ENCODE peak calls at places on chromosome 14, in five cellular contexts. D is K562, W is HepG2, Q is SK-N-SH, A is GM12878. R is an unnamed sample.

GRCh38 chr14:91796622-91797347 is 64.9 kb upstream of the CATSPERB start:
- DNase-seq in A (no peak), D (no peak), W (no peak), Q (no peak), R (no peak)

GRCh38 chr14:65034021-65034420 is 47.3 kb downstream of the FNTB start:
- DNase-seq in W (no peak), Q (no peak), A (no peak), D (no peak), R (no peak)

GRCh38 chr14:58697927-58698641 is 60.3 kb downstream of the DACT1 start:
- DNase-seq in A (no peak), D (no peak), Q (no peak), W (no peak), R (no peak)

GRCh38 chr14:75907722-75908330 is 74.0 kb downstream of the TGFB3 start:
- DNase-seq in A (no peak), D (no peak), W (no peak), Q (no peak), R (no peak)

GRCh38 chr14:71324767-71325272 is 417.6 kb downstream of the PCNX1 start:
- DNase-seq in Q (no peak), D (no peak), A (peak; percentile 89), W (no peak), R (no peak)

GRCh38 chr14:37585101-37585479 is 10.0 kb downstream of the FOXA1 start:
- DNase-seq in A (no peak), D (no peak), W (no peak), Q (no peak), R (no peak)

GRCh38 chr14:24392327-24393098 is 6.3 kb upstream of the NYNRIN start:
- DNase-seq in D (peak; percentile 29), Q (no peak), W (no peak), A (no peak), R (no peak)

GRCh38 chr14:55115433-55115832 is 13.6 kb upstream of the LGALS3 start:
- DNase-seq in W (no peak), Q (no peak), D (no peak), A (no peak), R (no peak)

GRCh38 chr14:59150990-59151389 is 37.5 kb upstream of the DAAM1 start:
- DNase-seq in D (no peak), A (no peak), W (no peak), Q (no peak), R (peak; percentile 31)

GRCh38 chr14:21525995-21526671 is at the start of gene SALL2:
- DNase-seq in Q (peak; percentile 93), A (peak; percentile 21), W (peak; percentile 79), D (peak; percentile 86), R (peak; percentile 43)

GRCh38 chr14:104376202-104377140 is 203.1 kb upstream of the C14orf180 start:
- DNase-seq in Q (no peak), D (no peak), A (no peak), W (no peak), R (no peak)

GRCh38 chr14:55102141-55102547 is 26.9 kb upstream of the LGALS3 start:
- DNase-seq in A (peak; percentile 99), D (no peak), Q (peak; percentile 69), W (peak; percentile 54), R (peak; percentile 80)

GRCh38 chr14:97602438-97603117 is 805.4 kb downstream of the VRK1 start:
- DNase-seq in Q (no peak), D (no peak), A (no peak), W (no peak), R (no peak)

GRCh38 chr14:92728781-92729364 is 19.6 kb downstream of the LGMN start:
- DNase-seq in W (no peak), D (no peak), Q (no peak), A (no peak), R (no peak)

GRCh38 chr14:105045710-105046326 is 19.4 kb downstream of the GPR132 start:
- DNase-seq in D (peak; percentile 88), A (no peak), Q (peak; percentile 97), W (peak; percentile 58), R (peak; percentile 94)

GRCh38 chr14:91580886-91581615 is 70.9 kb upstream of the PPP4R3A start:
- DNase-seq in W (no peak), D (no peak), Q (no peak), A (no peak), R (no peak)

GRCh38 chr14:77041837-77042557 is 13.5 kb upstream of the IRF2BPL start:
- DNase-seq in W (no peak), Q (no peak), D (no peak), A (no peak), R (no peak)

GRCh38 chr14:36996133-36996856 is 176.1 kb downstream of the SLC25A21 start:
- DNase-seq in Q (no peak), D (peak; percentile 11), A (no peak), W (no peak), R (no peak)

GRCh38 chr14:66401447-66402095 is 84.6 kb upstream of the CCDC196 start:
- DNase-seq in W (peak; percentile 3), D (no peak), Q (peak; percentile 8), A (no peak), R (no peak)

GRCh38 chr14:74660167-74660566 is 48.1 kb upstream of the LTBP2 start:
- DNase-seq in Q (no peak), D (peak; percentile 23), A (no peak), W (no peak), R (no peak)

GRCh38 chr14:88941414-88941813 is 117.0 kb downstream of the TTC8 start:
- DNase-seq in Q (no peak), W (no peak), A (no peak), D (no peak), R (no peak)

GRCh38 chr14:77804592-77804991 is 4.7 kb downstream of the ADCK1 start:
- DNase-seq in Q (no peak), W (peak; percentile 27), A (no peak), D (peak; percentile 27), R (no peak)

GRCh38 chr14:99755068-99755405 is 38.2 kb upstream of the EML1 start:
- DNase-seq in Q (no peak), W (no peak), D (no peak), A (no peak), R (no peak)

GRCh38 chr14:99757331-99758070 is 35.7 kb upstream of the EML1 start:
- DNase-seq in W (no peak), D (no peak), Q (no peak), A (no peak), R (no peak)

GRCh38 chr14:99756796-99757195 is 36.4 kb upstream of the EML1 start:
- DNase-seq in D (no peak), Q (no peak), W (no peak), A (no peak), R (no peak)

GRCh38 chr14:99754141-99755067 is 38.8 kb upstream of the EML1 start:
- DNase-seq in A (no peak), Q (no peak), W (no peak), D (no peak), R (no peak)

DNA sequence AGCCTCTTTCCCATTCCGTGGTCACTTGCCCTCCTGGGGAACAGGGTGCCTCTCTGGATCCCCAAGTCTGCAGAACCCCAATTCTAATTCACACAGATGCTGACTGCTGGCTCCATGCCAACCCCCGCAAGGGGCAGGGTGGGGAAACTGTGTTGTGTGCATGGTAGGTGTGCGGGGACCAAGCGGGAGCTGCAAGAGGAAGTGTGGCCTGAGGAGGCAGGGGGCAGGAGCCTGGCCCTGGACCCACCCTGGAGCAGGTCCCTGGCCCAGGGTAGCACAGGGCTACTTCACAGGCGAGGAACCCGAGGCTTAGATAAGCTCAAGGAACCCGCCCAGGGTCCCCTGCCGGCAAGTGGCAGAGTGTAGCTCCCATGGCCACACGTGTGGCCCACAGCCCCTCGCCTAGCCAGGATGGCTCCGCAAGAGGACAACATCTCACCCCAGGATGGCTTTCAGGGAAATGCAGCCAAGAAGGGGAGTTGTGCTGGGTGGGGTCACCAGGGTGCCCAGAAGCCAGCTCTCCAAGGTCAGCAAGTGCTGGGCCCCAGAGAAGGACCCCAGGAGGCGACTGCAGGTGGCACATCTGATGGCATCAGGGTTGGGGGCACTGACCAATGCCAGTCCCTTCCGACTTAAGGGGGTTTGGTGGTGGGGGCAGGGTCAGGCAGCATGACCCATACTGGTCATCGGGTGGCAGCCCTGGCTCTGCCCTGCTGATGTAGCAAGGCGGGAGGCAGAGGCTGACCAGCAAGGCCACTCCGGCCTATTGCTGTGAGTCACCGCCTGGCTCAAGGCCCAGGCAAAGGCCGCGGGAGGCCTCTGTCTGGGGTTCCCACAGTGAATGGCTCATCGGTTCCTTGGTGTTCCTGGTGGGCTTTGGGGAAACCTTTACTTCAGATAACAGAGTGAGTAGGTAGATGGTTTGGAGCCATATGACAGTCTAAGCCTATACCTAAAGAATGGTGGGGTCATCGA is 37.3 kb upstream of the EML1 start:
- DNase-seq in D (no peak), W (peak; percentile 24), A (no peak), Q (no peak), R (no peak)
- TF ChIP-seq GABPA in D (no peak), W (no peak), A (no peak), Q (no peak), R (no peak)

DNA sequence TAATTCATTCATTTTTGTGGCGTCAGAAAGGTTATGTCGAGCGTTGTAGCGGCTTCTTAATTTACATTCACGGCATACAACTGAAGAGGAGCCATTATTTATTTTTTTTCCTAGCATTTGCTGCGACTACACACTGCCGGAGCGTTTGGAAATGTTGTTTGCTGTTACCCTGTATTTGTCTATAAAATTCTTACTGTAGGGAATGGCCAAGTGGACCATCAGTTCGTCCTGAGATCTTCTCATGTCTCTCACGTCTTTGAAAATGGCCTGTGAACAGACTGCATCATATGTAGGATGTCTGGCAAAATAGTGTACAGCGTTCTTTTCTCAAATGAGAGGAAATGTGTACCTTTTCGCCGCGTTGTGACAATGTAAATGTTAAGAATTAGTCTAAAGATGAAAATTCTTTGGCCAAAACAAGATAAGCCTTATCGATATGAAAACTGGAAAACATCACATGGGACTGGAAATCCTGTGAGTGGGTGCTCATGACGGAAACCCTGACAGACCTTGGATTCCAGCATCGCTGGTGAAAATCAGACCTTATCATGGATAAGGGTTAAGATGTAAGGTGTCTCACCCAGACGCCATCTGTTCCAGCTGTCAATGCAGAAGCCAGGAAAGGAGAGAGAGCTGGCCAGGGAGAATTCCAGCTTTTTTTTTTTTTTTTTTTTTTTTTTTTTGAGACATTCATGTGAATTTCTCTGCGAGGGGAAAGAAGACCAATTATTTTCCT is 1.5 kb downstream of the TRAF3 start:
- DNase-seq in W (no peak), A (no peak), Q (no peak), D (no peak), R (no peak)
- H3K27ac ChIP-seq in W (peak overlapping the region; percentile 33), A (peak overlapping the region; percentile 98), Q (peak overlapping the region; percentile 51), D (peak overlapping the region; percentile 87), R (peak overlapping the region; percentile 69)

GRCh38 chr14:96576359-96576758 is 74.2 kb downstream of the PAPOLA start:
- DNase-seq in D (no peak), A (no peak), Q (no peak), W (no peak), R (no peak)
- TF ChIP-seq REST in D (no peak), A (no peak), Q (no peak), W (no peak), R (no peak)

GRCh38 chr14:49303952-49304516 is 282.1 kb downstream of the RPS29 start:
- DNase-seq in Q (no peak), D (no peak), A (no peak), W (no peak), R (no peak)
- TF ChIP-seq GABPA in Q (no peak), D (no peak), A (no peak), W (no peak), R (no peak)